ENCODE peak calls at places on chromosomes 7 and 10, in six cellular contexts. G, P, W, Q, E and R are unnamed samples. For H3K27me3, the result is how much of the 10 kb centered on the place peaks cover.

GRCh38 chr7:31175672-31176071 is 123.6 kb downstream of the ADCYAP1R1 start:
- DNase-seq in G (no peak), Q (no peak), W (peak), E (no peak), P (no peak), R (no peak)

GRCh38 chr10:21202766-21203457 is 305.8 kb upstream of the NEBL start:
- DNase-seq in G (no peak), W (no peak), E (no peak), P (no peak), Q (no peak), R (no peak)

GRCh38 chr10:105192146-105192545 is 551.1 kb downstream of the SORCS3 start:
- DNase-seq in P (no peak), W (peak), E (no peak), G (no peak), Q (no peak), R (no peak)

GRCh38 chr7:5636914-5637313 is 144.5 kb downstream of the RNF216 start:
- DNase-seq in G (peak), P (no peak), Q (no peak), W (peak), E (peak), R (peak)

GRCh38 chr10:129970404-129971364 is 6.6 kb upstream of the EBF3 start:
- DNase-seq in P (no peak), Q (no peak), E (peak), W (no peak), G (no peak), R (no peak)

GRCh38 chr10:112898540-112899395 is 51.3 kb upstream of the TCF7L2 start:
- DNase-seq in G (peak), P (no peak), E (no peak), W (peak), Q (no peak), R (peak)

GRCh38 chr7:39051707-39052106 is 74.0 kb downstream of the POU6F2 start:
- DNase-seq in P (no peak), E (no peak), Q (no peak), G (no peak), W (no peak), R (no peak)

GRCh38 chr7:15584575-15584974 is 22.8 kb upstream of the AGMO start:
- DNase-seq in P (no peak), G (no peak), W (no peak), Q (no peak), E (no peak), R (no peak)

GRCh38 chr10:9535744-9536143 is 1481.3 kb downstream of the GATA3 start:
- DNase-seq in E (no peak), Q (no peak), G (no peak), W (no peak), P (no peak), R (no peak)

GRCh38 chr7:135690566-135690965 is 28.3 kb downstream of the STMP1 start:
- DNase-seq in Q (no peak), E (no peak), P (no peak), G (no peak), W (no peak), R (peak)

GRCh38 chr10:73774637-73775036 is 7.2 kb upstream of the CHCHD1 start:
- DNase-seq in W (peak), E (peak), Q (no peak), P (no peak), G (no peak), R (no peak)

GRCh38 chr10:11395581-11396310 is 215.7 kb downstream of the USP6NL start:
- DNase-seq in E (no peak), W (no peak), G (no peak), Q (no peak), P (no peak), R (no peak)

GRCh38 chr7:4144801-4145470 is 537.2 kb upstream of the FOXK1 start:
- DNase-seq in P (peak), W (no peak), Q (no peak), E (no peak), G (peak), R (peak)

GRCh38 chr10:75525646-75526045 is 94.2 kb downstream of the LRMDA start:
- DNase-seq in G (no peak), P (no peak), Q (no peak), E (no peak), W (peak), R (no peak)

GRCh38 chr10:20017961-20018360 is 201.7 kb downstream of the PLXDC2 start:
- DNase-seq in W (peak), Q (no peak), E (no peak), G (no peak), P (no peak), R (peak)

GRCh38 chr7:80905334-80905733 is 13.5 kb downstream of the SEMA3C start:
- DNase-seq in Q (no peak), G (no peak), P (no peak), W (no peak), E (no peak), R (no peak)

GRCh38 chr7:24821045-24821853 is 64.0 kb upstream of the GSDME start:
- DNase-seq in Q (peak), G (peak), E (no peak), P (peak), W (peak), R (peak)

GRCh38 chr7:85890244-85890811 is 703.5 kb upstream of the SEMA3D start:
- DNase-seq in G (no peak), W (peak), E (no peak), Q (no peak), P (no peak), R (no peak)

GRCh38 chr7:25429731-25430130 is 201.4 kb upstream of the NPVF start:
- DNase-seq in Q (no peak), W (no peak), P (no peak), G (no peak), E (peak), R (no peak)

GRCh38 chr10:70648427-70648826 is 23.9 kb upstream of the ADAMTS14 start:
- DNase-seq in W (no peak), E (no peak), P (no peak), Q (no peak), G (no peak), R (no peak)

GRCh38 chr7:131110294-131111080 is 217.2 kb upstream of the MKLN1 start:
- DNase-seq in Q (no peak), E (peak), W (peak), G (peak), P (no peak), R (peak)

GRCh38 chr10:69636626-69637550 is 6.8 kb downstream of the FAM241B start:
- DNase-seq in G (no peak), P (no peak), Q (no peak), W (peak), E (peak), R (no peak)

GRCh38 chr7:6536899-6537298 is 14.4 kb downstream of the GRID2IP start:
- DNase-seq in W (no peak), E (no peak), P (no peak), Q (no peak), G (no peak), R (no peak)

DNA sequence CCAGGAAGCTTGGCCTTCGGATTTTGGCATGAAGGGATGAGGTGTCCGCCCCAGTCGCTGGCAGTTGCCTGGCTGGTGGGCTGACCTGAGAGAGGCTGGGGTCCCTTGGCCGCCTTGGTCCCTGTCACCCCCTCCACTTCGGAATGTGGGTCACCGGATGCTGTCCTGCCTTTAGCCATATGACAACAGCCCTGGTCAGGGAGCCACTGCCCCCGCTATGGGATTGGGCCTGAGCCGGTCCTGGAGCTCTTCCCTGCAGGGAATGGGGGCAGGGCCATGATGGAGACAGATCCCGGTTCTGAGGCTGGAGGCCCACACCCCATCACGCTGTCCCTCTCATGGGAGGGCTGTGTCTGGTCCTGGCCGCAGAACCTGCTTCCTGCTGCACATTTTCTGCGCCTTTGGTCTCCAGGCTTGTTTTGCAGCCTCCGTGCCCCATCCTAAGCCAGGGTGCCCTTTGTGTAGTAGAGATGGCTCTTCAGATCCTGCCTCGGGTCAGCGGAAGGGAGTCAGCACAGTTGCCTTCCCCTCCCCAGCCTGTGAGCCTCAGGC is 22.6 kb downstream of the PFKFB3 start:
- DNase-seq in W (no peak), P (no peak), G (no peak), Q (no peak), E (no peak), R (no peak)
- H3K27me3 ChIP-seq in W (under half), P (under half), G (under half), Q (under half), E (under half), R (under half)

GRCh38 chr7:140539466-140539865 is 60.2 kb upstream of the MKRN1 start:
- DNase-seq in G (no peak), P (no peak), E (no peak), W (no peak), Q (peak), R (no peak)
- TF ChIP-seq CTCF in G (no peak), P (no peak), E (no peak), W (no peak), Q (no peak), R (no peak)

GRCh38 chr7:93043393-93043985 is 74.3 kb downstream of the SAMD9 start:
- DNase-seq in W (peak), Q (no peak), P (no peak), E (no peak), G (no peak), R (peak)
- H3K4me3 ChIP-seq in W (peak), Q (no peak), P (no peak), E (peak), G (peak), R (peak)

DNA sequence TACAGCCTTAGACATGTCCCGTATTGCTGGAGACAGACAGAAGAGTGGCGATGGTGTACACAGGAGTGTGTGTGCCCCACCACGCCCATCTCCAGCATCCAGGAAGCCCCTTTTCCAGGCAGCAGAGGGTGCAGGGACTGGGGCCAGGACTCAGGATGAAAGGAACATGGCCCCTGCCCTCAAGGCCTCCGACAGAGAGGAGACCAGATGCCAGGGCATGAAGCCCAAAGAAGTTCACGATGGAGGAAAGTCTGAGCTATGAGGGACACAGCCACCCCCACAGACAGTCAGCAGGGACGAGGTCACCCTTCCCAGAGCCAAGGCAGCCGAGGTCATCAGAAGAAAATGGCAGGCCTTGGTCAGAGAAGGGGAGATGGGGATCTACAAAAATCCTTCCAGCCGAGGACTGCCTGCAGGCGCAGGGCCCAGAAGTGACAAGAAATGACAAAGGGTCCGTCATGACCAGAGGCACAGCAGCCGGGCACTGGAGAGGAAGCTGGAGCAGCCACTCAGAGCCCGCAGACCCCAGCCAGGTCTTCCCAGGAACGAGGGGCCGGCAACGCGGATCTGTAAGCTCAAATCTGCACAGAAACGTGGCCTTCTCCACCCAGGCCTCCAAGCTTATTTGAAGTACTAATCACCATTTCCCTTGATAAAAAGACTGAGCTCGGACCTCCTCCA is 78.7 kb upstream of the PPP2R2D start:
- DNase-seq in P (no peak), W (no peak), Q (peak), G (no peak), E (peak), R (no peak)
- H3K27me3 ChIP-seq in P (under half), W (under half), Q (under half), G (under half), E (under half), R (under half)

DNA sequence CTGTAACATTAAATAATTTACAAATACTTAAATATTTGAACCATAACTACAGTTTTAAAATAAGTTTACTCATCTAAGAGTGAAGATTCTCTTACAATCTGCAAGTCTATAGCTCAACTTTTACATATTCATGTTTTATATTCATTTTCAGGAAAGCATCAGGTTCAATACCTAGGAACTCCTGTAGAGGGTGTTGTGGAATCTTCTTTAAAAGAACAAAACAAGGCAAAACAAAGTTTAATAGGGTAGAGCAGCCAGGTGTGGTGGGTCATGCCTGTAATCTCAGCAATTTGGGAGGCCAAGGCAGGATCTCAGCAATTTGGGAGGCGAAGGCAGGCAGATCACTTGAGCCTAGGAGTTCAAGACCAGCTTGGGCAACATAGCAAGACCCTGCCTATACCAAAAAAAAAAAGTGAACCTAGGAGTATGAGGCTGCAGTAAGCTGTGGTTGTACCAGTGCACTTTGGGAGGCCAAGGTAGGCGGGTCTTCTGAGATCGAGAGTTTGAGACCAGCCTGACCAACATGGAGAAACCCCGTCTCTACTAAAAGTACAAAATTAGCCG is 45.1 kb downstream of the ST8SIA6 start:
- DNase-seq in W (peak), G (no peak), Q (no peak), E (no peak), P (no peak), R (no peak)
- TF ChIP-seq CTCF in W (peak), G (no peak), Q (peak), E (peak), P (peak), R (peak)